ENCODE peak calls at places on chromosomes 13 and 19, in nine cellular contexts. A is right lobe of liver, M is thoracic aorta, E is AG04450, O is adrenal gland, L is Caco-2, Q is neural progenitor cell, W is DND-41, H is psoas muscle. S is an unnamed sample.

GRCh38 chr13:20492036-20492435 is 33.6 kb downstream of the CRYL1 start:
- DNase-seq in A (no peak), M (no peak), E (no peak), O (no peak), L (no peak), Q (no peak), W (no peak), H (no peak), S (no peak)

GRCh38 chr19:17339088-17339741 is 1.9 kb downstream of the GTPBP3 start:
- DNase-seq in A (no peak), M (no peak), E (no peak), O (peak; percentile 38), L (no peak), Q (no peak), W (peak; percentile 58), H (no peak), S (no peak)

GRCh38 chr13:67643656-67644055 is 413.5 kb upstream of the PCDH9 start:
- DNase-seq in A (no peak), M (no peak), E (no peak), O (no peak), L (peak; percentile 6), Q (peak; percentile 50), W (no peak), H (no peak), S (no peak)

GRCh38 chr13:101258071-101258470 is 158.2 kb downstream of the NALCN start:
- DNase-seq in A (no peak), M (no peak), E (no peak), O (no peak), L (no peak), Q (peak; percentile 19), W (peak; percentile 65), H (peak; percentile 41), S (no peak)

GRCh38 chr13:71055047-71055446 is 812.0 kb downstream of the DACH1 start:
- DNase-seq in A (no peak), M (no peak), E (no peak), O (no peak), L (no peak), Q (no peak), W (no peak), H (no peak), S (no peak)

GRCh38 chr19:54206831-54207177 is 6.1 kb downstream of the RPS9 start:
- DNase-seq in A (no peak), M (no peak), E (no peak), O (no peak), L (no peak), Q (no peak), W (no peak), H (no peak), S (no peak)

GRCh38 chr19:5948697-5949564 is 29.0 kb downstream of the RANBP3 start:
- DNase-seq in A (peak; percentile 45), M (no peak), E (no peak), O (no peak), L (no peak), Q (no peak), W (no peak), H (no peak), S (no peak)

GRCh38 chr13:37868691-37869505 is 674 bp downstream of the TRPC4 start:
- DNase-seq in A (peak; percentile 31), M (no peak), E (no peak), O (no peak), L (no peak), Q (peak; percentile 71), W (no peak), H (no peak), S (no peak)

GRCh38 chr19:38115264-38115802 is 108.7 kb downstream of the DPF1 start:
- DNase-seq in A (no peak), M (no peak), E (no peak), O (no peak), L (no peak), Q (no peak), W (peak; percentile 53), H (no peak), S (no peak)

GRCh38 chr19:3825286-3825956 is 39.2 kb upstream of the MATK start:
- DNase-seq in A (no peak), M (no peak), E (no peak), O (no peak), L (no peak), Q (no peak), W (no peak), H (no peak), S (no peak)

GRCh38 chr19:45927565-45928261 is 13.1 kb upstream of the NANOS2 start:
- DNase-seq in A (peak; percentile 91), M (peak; percentile 70), E (peak; percentile 60), O (peak; percentile 95), L (peak; percentile 96), Q (peak; percentile 98), W (peak; percentile 94), H (peak; percentile 93), S (peak; percentile 66)

GRCh38 chr13:100506600-100507422 is 81.8 kb downstream of the GGACT start:
- DNase-seq in A (no peak), M (no peak), E (no peak), O (no peak), L (no peak), Q (no peak), W (no peak), H (no peak), S (no peak)

GRCh38 chr19:49893135-49893534 is 3.6 kb downstream of the IL4I1 start:
- DNase-seq in A (no peak), M (no peak), E (no peak), O (no peak), L (no peak), Q (no peak), W (no peak), H (no peak), S (no peak)

GRCh38 chr19:18657590-18658365 is 20.9 kb downstream of the KLHL26 start:
- DNase-seq in A (no peak), M (peak; percentile 41), E (peak; percentile 45), O (peak; percentile 51), L (peak; percentile 22), Q (peak; percentile 74), W (no peak), H (peak; percentile 82), S (no peak)

GRCh38 chr19:45526143-45526542 is 18.9 kb downstream of the VASP start:
- DNase-seq in A (peak; percentile 70), M (no peak), E (no peak), O (peak; percentile 80), L (peak; percentile 88), Q (peak; percentile 89), W (peak; percentile 40), H (peak; percentile 88), S (no peak)

GRCh38 chr19:38557205-38557799 is 60.5 kb downstream of the MAP4K1 start:
- DNase-seq in A (no peak), M (no peak), E (no peak), O (no peak), L (peak; percentile 29), Q (no peak), W (no peak), H (peak; percentile 58), S (no peak)

GRCh38 chr19:8935460-8935859 is 74.7 kb downstream of the MUC16 start:
- DNase-seq in A (no peak), M (no peak), E (no peak), O (no peak), L (no peak), Q (no peak), W (no peak), H (no peak), S (no peak)

GRCh38 chr13:46354143-46355087 is 32.6 kb downstream of the RUBCNL start:
- DNase-seq in A (no peak), M (no peak), E (peak; percentile 65), O (no peak), L (no peak), Q (no peak), W (no peak), H (no peak), S (no peak)

GRCh38 chr19:17505218-17505617 is 6.2 kb upstream of the PGLS start:
- DNase-seq in A (no peak), M (no peak), E (no peak), O (no peak), L (no peak), Q (no peak), W (no peak), H (no peak), S (no peak)

GRCh38 chr13:41056996-41057711 is 4.2 kb upstream of the WBP4 start:
- DNase-seq in A (no peak), M (no peak), E (no peak), O (no peak), L (no peak), Q (no peak), W (no peak), H (no peak), S (no peak)

GRCh38 chr13:98838776-98839175 is 86.3 kb upstream of the SLC15A1 start:
- DNase-seq in A (no peak), M (no peak), E (no peak), O (no peak), L (no peak), Q (no peak), W (no peak), H (no peak), S (no peak)

GRCh38 chr13:49733181-49733951 is 42.1 kb upstream of the EBPL start:
- DNase-seq in A (no peak), M (no peak), E (no peak), O (no peak), L (peak; percentile 16), Q (no peak), W (no peak), H (no peak), S (peak; percentile 54)

GRCh38 chr13:54845351-54845965 is 1816.8 kb downstream of the OLFM4 start:
- DNase-seq in A (no peak), M (no peak), E (no peak), O (no peak), L (no peak), Q (peak; percentile 7), W (no peak), H (no peak), S (no peak)

GRCh38 chr19:13036366-13036976 is 41.2 kb downstream of the NFIX start:
- DNase-seq in A (no peak), M (no peak), E (no peak), O (no peak), L (peak; percentile 60), Q (no peak), W (no peak), H (peak; percentile 87), S (no peak)
- TF ChIP-seq CTCF in A (peak; percentile 17), M (no peak), E (no peak), O (no peak), L (peak; percentile 52), Q (peak; percentile 5), W (no peak), H (peak; percentile 39), S (peak; percentile 46)

GRCh38 chr13:113848431-113849260 is 15.2 kb downstream of the GAS6 start:
- DNase-seq in A (peak; percentile 35), M (no peak), E (no peak), O (no peak), L (no peak), Q (no peak), W (peak; percentile 1), H (peak; percentile 34), S (no peak)
- H3K4me3 ChIP-seq in A (no peak overlapping the region), M (no peak overlapping the region), E (no peak overlapping the region), O (no peak overlapping the region), L (no peak overlapping the region), Q (no peak overlapping the region), W (no peak overlapping the region), H (no peak overlapping the region), S (no peak overlapping the region)

GRCh38 chr19:1269478-1270167 is 491 bp downstream of the CIRBP start:
- DNase-seq in A (peak; percentile 89), M (peak; percentile 87), E (no peak), O (peak; percentile 93), L (peak; percentile 89), Q (peak; percentile 95), W (peak; percentile 89), H (peak; percentile 96), S (peak; percentile 87)
- TF ChIP-seq CTCF in A (no peak), M (no peak), E (no peak), O (no peak), L (no peak), Q (no peak), W (no peak), H (no peak), S (peak; percentile 25)

GRCh38 chr19:30830875-30831274 is 458.7 kb downstream of the ZNF536 start:
- DNase-seq in A (no peak), M (no peak), E (no peak), O (no peak), L (no peak), Q (no peak), W (no peak), H (no peak), S (no peak)
- H3K4me3 ChIP-seq in A (no peak overlapping the region), M (no peak overlapping the region), E (no peak overlapping the region), O (no peak overlapping the region), L (no peak overlapping the region), Q (no peak overlapping the region), W (no peak overlapping the region), H (no peak overlapping the region), S (no peak overlapping the region)